ENCODE peak calls at places on chromosomes 7 and 10, in nine cellular contexts. One of them, this sample, is unnamed.

GRCh38 chr10:123995461-123996131 is 97.8 kb downstream of the CHST15 start:
- DNase-seq in RWPE2: peak; percentile 89
- DNase-seq in T-helper 1 cell: peak; percentile 18
- DNase-seq in stimulated activated CD4-positive, alpha-beta T cell treated with anti-CD3 and anti-CD28 coated beads, Interleukin-2, amount 100 ng/mL, for 24 hours: peak; percentile 22
- DNase-seq in cardiac septum: peak; percentile 87
- DNase-seq in effector CD4-positive, alpha-beta T cell: no peak
- DNase-seq in SK-MEL-5: peak; percentile 38
- DNase-seq in uterus: peak; percentile 63
- DNase-seq in right cardiac atrium: peak; percentile 71
- DNase-seq in this sample: peak; percentile 5

GRCh38 chr10:59025981-59026730 is 150.3 kb upstream of the PHYHIPL start:
- DNase-seq in RWPE2: no peak
- DNase-seq in T-helper 1 cell: no peak
- DNase-seq in stimulated activated CD4-positive, alpha-beta T cell treated with anti-CD3 and anti-CD28 coated beads, Interleukin-2, amount 100 ng/mL, for 24 hours: no peak
- DNase-seq in cardiac septum: no peak
- DNase-seq in effector CD4-positive, alpha-beta T cell: no peak
- DNase-seq in SK-MEL-5: peak; percentile 72
- DNase-seq in uterus: no peak
- DNase-seq in right cardiac atrium: peak; percentile 42
- DNase-seq in this sample: no peak

GRCh38 chr7:129959480-129960332 is 6.9 kb upstream of the UBE2H start:
- DNase-seq in RWPE2: no peak
- DNase-seq in T-helper 1 cell: no peak
- DNase-seq in stimulated activated CD4-positive, alpha-beta T cell treated with anti-CD3 and anti-CD28 coated beads, Interleukin-2, amount 100 ng/mL, for 24 hours: no peak
- DNase-seq in cardiac septum: peak; percentile 43
- DNase-seq in effector CD4-positive, alpha-beta T cell: no peak
- DNase-seq in SK-MEL-5: no peak
- DNase-seq in uterus: no peak
- DNase-seq in right cardiac atrium: no peak
- DNase-seq in this sample: no peak

GRCh38 chr10:44958196-44958896 is 1.3 kb upstream of the RASSF4 start:
- DNase-seq in RWPE2: no peak
- DNase-seq in T-helper 1 cell: no peak
- DNase-seq in stimulated activated CD4-positive, alpha-beta T cell treated with anti-CD3 and anti-CD28 coated beads, Interleukin-2, amount 100 ng/mL, for 24 hours: no peak
- DNase-seq in cardiac septum: no peak
- DNase-seq in effector CD4-positive, alpha-beta T cell: no peak
- DNase-seq in SK-MEL-5: no peak
- DNase-seq in uterus: no peak
- DNase-seq in right cardiac atrium: no peak
- DNase-seq in this sample: no peak

GRCh38 chr7:105675873-105676484 is 94.7 kb upstream of the EFCAB10 start:
- DNase-seq in RWPE2: no peak
- DNase-seq in T-helper 1 cell: peak; percentile 79
- DNase-seq in stimulated activated CD4-positive, alpha-beta T cell treated with anti-CD3 and anti-CD28 coated beads, Interleukin-2, amount 100 ng/mL, for 24 hours: peak; percentile 62
- DNase-seq in cardiac septum: peak; percentile 78
- DNase-seq in effector CD4-positive, alpha-beta T cell: peak; percentile 64
- DNase-seq in SK-MEL-5: no peak
- DNase-seq in uterus: no peak
- DNase-seq in right cardiac atrium: peak; percentile 79
- DNase-seq in this sample: peak; percentile 78

GRCh38 chr10:122181901-122182799 is 88.9 kb upstream of the BTBD16 start:
- DNase-seq in RWPE2: no peak
- DNase-seq in T-helper 1 cell: no peak
- DNase-seq in stimulated activated CD4-positive, alpha-beta T cell treated with anti-CD3 and anti-CD28 coated beads, Interleukin-2, amount 100 ng/mL, for 24 hours: no peak
- DNase-seq in cardiac septum: no peak
- DNase-seq in effector CD4-positive, alpha-beta T cell: no peak
- DNase-seq in SK-MEL-5: no peak
- DNase-seq in uterus: no peak
- DNase-seq in right cardiac atrium: no peak
- DNase-seq in this sample: peak; percentile 38

GRCh38 chr7:128164061-128164954 is 76.8 kb upstream of the LEP start:
- DNase-seq in RWPE2: peak; percentile 89
- DNase-seq in T-helper 1 cell: no peak
- DNase-seq in stimulated activated CD4-positive, alpha-beta T cell treated with anti-CD3 and anti-CD28 coated beads, Interleukin-2, amount 100 ng/mL, for 24 hours: peak; percentile 13
- DNase-seq in cardiac septum: no peak
- DNase-seq in effector CD4-positive, alpha-beta T cell: no peak
- DNase-seq in SK-MEL-5: peak; percentile 29
- DNase-seq in uterus: no peak
- DNase-seq in right cardiac atrium: no peak
- DNase-seq in this sample: no peak

GRCh38 chr10:70174058-70174741 is 3.9 kb upstream of the SAR1A start:
- DNase-seq in RWPE2: no peak
- DNase-seq in T-helper 1 cell: peak; percentile 69
- DNase-seq in stimulated activated CD4-positive, alpha-beta T cell treated with anti-CD3 and anti-CD28 coated beads, Interleukin-2, amount 100 ng/mL, for 24 hours: no peak
- DNase-seq in cardiac septum: no peak
- DNase-seq in effector CD4-positive, alpha-beta T cell: peak; percentile 11
- DNase-seq in SK-MEL-5: no peak
- DNase-seq in uterus: no peak
- DNase-seq in right cardiac atrium: no peak
- DNase-seq in this sample: peak; percentile 1

GRCh38 chr7:90708841-90709317 is 112.8 kb downstream of the CDK14 start:
- DNase-seq in RWPE2: no peak
- DNase-seq in T-helper 1 cell: peak; percentile 12
- DNase-seq in stimulated activated CD4-positive, alpha-beta T cell treated with anti-CD3 and anti-CD28 coated beads, Interleukin-2, amount 100 ng/mL, for 24 hours: peak; percentile 1
- DNase-seq in cardiac septum: no peak
- DNase-seq in effector CD4-positive, alpha-beta T cell: no peak
- DNase-seq in SK-MEL-5: peak; percentile 74
- DNase-seq in uterus: no peak
- DNase-seq in right cardiac atrium: no peak
- DNase-seq in this sample: no peak

GRCh38 chr7:46559194-46559576 is 638.1 kb upstream of the IGFBP3 start:
- DNase-seq in RWPE2: no peak
- DNase-seq in T-helper 1 cell: no peak
- DNase-seq in stimulated activated CD4-positive, alpha-beta T cell treated with anti-CD3 and anti-CD28 coated beads, Interleukin-2, amount 100 ng/mL, for 24 hours: no peak
- DNase-seq in cardiac septum: no peak
- DNase-seq in effector CD4-positive, alpha-beta T cell: no peak
- DNase-seq in SK-MEL-5: no peak
- DNase-seq in uterus: no peak
- DNase-seq in right cardiac atrium: no peak
- DNase-seq in this sample: no peak

GRCh38 chr10:111089293-111089692 is 12.5 kb downstream of the ADRA2A start:
- DNase-seq in RWPE2: peak; percentile 11
- DNase-seq in T-helper 1 cell: no peak
- DNase-seq in stimulated activated CD4-positive, alpha-beta T cell treated with anti-CD3 and anti-CD28 coated beads, Interleukin-2, amount 100 ng/mL, for 24 hours: no peak
- DNase-seq in cardiac septum: no peak
- DNase-seq in effector CD4-positive, alpha-beta T cell: no peak
- DNase-seq in SK-MEL-5: no peak
- DNase-seq in uterus: no peak
- DNase-seq in right cardiac atrium: no peak
- DNase-seq in this sample: no peak

GRCh38 chr7:82705831-82706230 is 262.3 kb upstream of the CACNA2D1 start:
- DNase-seq in RWPE2: no peak
- DNase-seq in T-helper 1 cell: no peak
- DNase-seq in stimulated activated CD4-positive, alpha-beta T cell treated with anti-CD3 and anti-CD28 coated beads, Interleukin-2, amount 100 ng/mL, for 24 hours: no peak
- DNase-seq in cardiac septum: no peak
- DNase-seq in effector CD4-positive, alpha-beta T cell: no peak
- DNase-seq in SK-MEL-5: no peak
- DNase-seq in uterus: no peak
- DNase-seq in right cardiac atrium: no peak
- DNase-seq in this sample: peak; percentile 42

GRCh38 chr10:112580267-112580666 is 133.3 kb downstream of the VTI1A start:
- DNase-seq in RWPE2: no peak
- DNase-seq in T-helper 1 cell: no peak
- DNase-seq in stimulated activated CD4-positive, alpha-beta T cell treated with anti-CD3 and anti-CD28 coated beads, Interleukin-2, amount 100 ng/mL, for 24 hours: no peak
- DNase-seq in cardiac septum: no peak
- DNase-seq in effector CD4-positive, alpha-beta T cell: no peak
- DNase-seq in SK-MEL-5: no peak
- DNase-seq in uterus: no peak
- DNase-seq in right cardiac atrium: no peak
- DNase-seq in this sample: no peak

GRCh38 chr10:27446091-27446918 is 57.8 kb upstream of the RAB18 start:
- DNase-seq in RWPE2: no peak
- DNase-seq in T-helper 1 cell: peak; percentile 8
- DNase-seq in stimulated activated CD4-positive, alpha-beta T cell treated with anti-CD3 and anti-CD28 coated beads, Interleukin-2, amount 100 ng/mL, for 24 hours: no peak
- DNase-seq in cardiac septum: no peak
- DNase-seq in effector CD4-positive, alpha-beta T cell: no peak
- DNase-seq in SK-MEL-5: peak; percentile 45
- DNase-seq in uterus: no peak
- DNase-seq in right cardiac atrium: no peak
- DNase-seq in this sample: peak; percentile 5

GRCh38 chr7:129163875-129164544 is 19.5 kb downstream of the TSPAN33 start:
- DNase-seq in RWPE2: no peak
- DNase-seq in T-helper 1 cell: peak; percentile 48
- DNase-seq in stimulated activated CD4-positive, alpha-beta T cell treated with anti-CD3 and anti-CD28 coated beads, Interleukin-2, amount 100 ng/mL, for 24 hours: no peak
- DNase-seq in cardiac septum: no peak
- DNase-seq in effector CD4-positive, alpha-beta T cell: no peak
- DNase-seq in SK-MEL-5: peak; percentile 74
- DNase-seq in uterus: no peak
- DNase-seq in right cardiac atrium: no peak
- DNase-seq in this sample: peak; percentile 28

This sample was measured in NCI-H1417.